ENCODE peak calls at places on chromosomes 5 and 9, in four cellular contexts. One of them, this sample, is unnamed.

GRCh38 chr9:128153947-128154695 is 4.9 kb downstream of the LCN2 start:
- DNase-seq in lower lobe of right lung: peak
- DNase-seq in heart left ventricle: peak
- DNase-seq in brain microvascular endothelial cell: no peak
- DNase-seq in this sample: no peak

GRCh38 chr9:132214027-132214622 is 52.3 kb downstream of the NTNG2 start:
- DNase-seq in lower lobe of right lung: peak
- DNase-seq in heart left ventricle: peak
- DNase-seq in brain microvascular endothelial cell: peak
- DNase-seq in this sample: peak

GRCh38 chr9:77667151-77667550 is 19.0 kb upstream of the GNA14 start:
- DNase-seq in lower lobe of right lung: no peak
- DNase-seq in heart left ventricle: no peak
- DNase-seq in brain microvascular endothelial cell: no peak
- DNase-seq in this sample: no peak

GRCh38 chr9:33137781-33138264 is 29.3 kb downstream of the B4GALT1 start:
- DNase-seq in lower lobe of right lung: no peak
- DNase-seq in heart left ventricle: no peak
- DNase-seq in brain microvascular endothelial cell: no peak
- DNase-seq in this sample: no peak

GRCh38 chr9:90881648-90882047 is 80.0 kb downstream of the SYK start:
- DNase-seq in lower lobe of right lung: no peak
- DNase-seq in heart left ventricle: no peak
- DNase-seq in brain microvascular endothelial cell: no peak
- DNase-seq in this sample: no peak

GRCh38 chr9:87122947-87123685 is 175.8 kb upstream of the GAS1 start:
- DNase-seq in lower lobe of right lung: no peak
- DNase-seq in heart left ventricle: no peak
- DNase-seq in brain microvascular endothelial cell: peak
- DNase-seq in this sample: peak

GRCh38 chr9:31135567-31135966 is 1248.9 kb upstream of the ACO1 start:
- DNase-seq in lower lobe of right lung: no peak
- DNase-seq in heart left ventricle: no peak
- DNase-seq in brain microvascular endothelial cell: no peak
- DNase-seq in this sample: no peak

GRCh38 chr9:130327781-130328348 is 62.3 kb downstream of the HMCN2 start:
- DNase-seq in lower lobe of right lung: no peak
- DNase-seq in heart left ventricle: peak
- DNase-seq in brain microvascular endothelial cell: no peak
- DNase-seq in this sample: no peak

GRCh38 chr5:29800752-29801151 is 1392.7 kb upstream of the CDH6 start:
- DNase-seq in lower lobe of right lung: no peak
- DNase-seq in heart left ventricle: no peak
- DNase-seq in brain microvascular endothelial cell: no peak
- DNase-seq in this sample: no peak

GRCh38 chr5:38347040-38347763 is 88.8 kb downstream of the EGFLAM start:
- DNase-seq in lower lobe of right lung: no peak
- DNase-seq in heart left ventricle: no peak
- DNase-seq in brain microvascular endothelial cell: peak
- DNase-seq in this sample: no peak

GRCh38 chr9:95434116-95435073 is 82.4 kb downstream of the PTCH1 start:
- DNase-seq in lower lobe of right lung: no peak
- DNase-seq in heart left ventricle: no peak
- DNase-seq in brain microvascular endothelial cell: no peak
- DNase-seq in this sample: no peak

GRCh38 chr9:86491634-86492266 is 137.5 kb upstream of the TUT7 start:
- DNase-seq in lower lobe of right lung: no peak
- DNase-seq in heart left ventricle: no peak
- DNase-seq in brain microvascular endothelial cell: no peak
- DNase-seq in this sample: no peak

GRCh38 chr9:19517202-19517942 is 108.6 kb downstream of the ACER2 start:
- DNase-seq in lower lobe of right lung: no peak
- DNase-seq in heart left ventricle: no peak
- DNase-seq in brain microvascular endothelial cell: no peak
- DNase-seq in this sample: no peak

GRCh38 chr5:5891350-5891749 is 468.9 kb downstream of the ICE1 start:
- DNase-seq in lower lobe of right lung: no peak
- DNase-seq in heart left ventricle: no peak
- DNase-seq in brain microvascular endothelial cell: peak
- DNase-seq in this sample: no peak

GRCh38 chr9:72856985-72857631 is 95.7 kb downstream of the ALDH1A1 start:
- DNase-seq in lower lobe of right lung: no peak
- DNase-seq in heart left ventricle: no peak
- DNase-seq in brain microvascular endothelial cell: peak
- DNase-seq in this sample: peak

DNA sequence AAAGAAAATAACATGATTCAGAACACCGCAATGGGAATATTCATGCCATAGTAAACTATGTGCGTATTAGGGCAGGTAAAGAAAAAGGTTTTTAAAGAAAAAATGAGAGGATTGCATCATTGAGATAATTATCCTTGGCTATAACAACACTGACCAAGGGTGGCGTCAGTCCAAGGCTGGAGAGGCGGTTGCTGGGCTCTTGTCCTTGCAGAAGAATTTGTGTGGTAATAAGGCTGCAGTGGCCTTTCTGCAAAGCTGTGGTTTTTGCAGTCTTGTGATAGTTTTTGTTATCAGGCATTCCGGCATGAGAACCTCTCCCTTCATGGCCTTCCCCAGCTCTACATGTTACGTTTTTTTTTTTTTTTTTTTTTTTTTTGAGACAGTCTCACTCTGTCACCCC is 14.0 kb downstream of the BOD1 start:
- DNase-seq in lower lobe of right lung: peak
- DNase-seq in heart left ventricle: no peak
- DNase-seq in brain microvascular endothelial cell: peak
- DNase-seq in this sample: peak
- TF ChIP-seq CTCF in lower lobe of right lung: no peak
- TF ChIP-seq CTCF in heart left ventricle: no peak
- TF ChIP-seq CTCF in brain microvascular endothelial cell: no peak
- TF ChIP-seq CTCF in this sample: no peak

GRCh38 chr5:144467795-144468194 is 297.1 kb downstream of the KCTD16 start:
- DNase-seq in lower lobe of right lung: no peak
- DNase-seq in heart left ventricle: no peak
- DNase-seq in brain microvascular endothelial cell: peak
- DNase-seq in this sample: peak
- TF ChIP-seq CTCF in lower lobe of right lung: peak
- TF ChIP-seq CTCF in heart left ventricle: peak
- TF ChIP-seq CTCF in brain microvascular endothelial cell: peak
- TF ChIP-seq CTCF in this sample: peak

DNA sequence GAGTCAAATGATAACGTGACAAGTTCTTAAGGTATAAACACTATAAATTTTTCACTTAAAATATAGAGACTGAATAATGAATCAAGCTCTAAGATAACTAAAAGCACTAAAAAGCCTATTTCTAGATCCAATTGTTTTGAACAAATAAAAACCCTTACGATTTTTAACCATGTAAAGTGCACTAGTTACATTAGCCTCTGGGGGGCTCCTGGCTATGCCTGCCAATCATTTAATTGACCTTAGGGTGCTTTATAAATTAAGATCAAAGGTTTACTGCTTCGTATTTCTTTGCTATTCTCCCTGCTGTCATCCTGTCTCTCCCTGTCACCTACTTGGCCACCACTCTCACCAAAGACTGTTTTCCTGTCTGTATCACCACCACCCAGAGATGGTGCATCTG is 133.4 kb downstream of the ESM1 start:
- DNase-seq in lower lobe of right lung: no peak
- DNase-seq in heart left ventricle: no peak
- DNase-seq in brain microvascular endothelial cell: no peak
- DNase-seq in this sample: no peak
- TF ChIP-seq CTCF in lower lobe of right lung: no peak
- TF ChIP-seq CTCF in heart left ventricle: no peak
- TF ChIP-seq CTCF in brain microvascular endothelial cell: peak
- TF ChIP-seq CTCF in this sample: peak

DNA sequence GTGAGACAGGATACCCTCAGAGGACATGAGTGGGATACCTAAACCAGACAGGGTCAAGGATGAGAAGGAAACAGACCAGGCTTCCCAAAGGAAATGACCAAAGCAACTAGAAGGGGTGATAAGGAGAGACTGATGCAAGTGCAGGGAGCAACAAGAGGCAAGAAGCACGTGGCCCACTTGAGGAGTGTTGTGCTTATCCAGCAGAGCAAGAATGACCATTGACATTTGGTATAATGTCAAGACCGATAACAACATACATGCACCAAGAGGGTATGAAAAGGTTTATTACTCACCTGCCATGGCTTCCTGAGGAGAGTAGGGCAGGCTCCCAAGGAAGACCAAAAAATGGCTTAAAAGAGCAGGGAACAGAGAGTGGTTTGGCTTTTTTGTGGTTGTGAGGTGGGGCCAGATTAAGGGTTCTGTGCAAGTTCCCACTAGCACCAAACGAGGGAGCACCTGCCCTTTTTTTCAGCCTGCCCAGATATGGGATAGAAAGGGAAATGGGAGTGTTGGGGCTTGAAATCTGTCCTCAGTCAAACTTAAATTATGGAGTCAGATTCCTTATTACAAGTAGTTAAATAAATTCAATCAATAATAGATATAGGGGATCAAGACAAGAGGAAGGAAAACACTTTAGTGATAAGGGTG is 513.6 kb downstream of the RASEF start:
- DNase-seq in lower lobe of right lung: no peak
- DNase-seq in heart left ventricle: no peak
- DNase-seq in brain microvascular endothelial cell: no peak
- DNase-seq in this sample: no peak
- TF ChIP-seq CTCF in lower lobe of right lung: no peak
- TF ChIP-seq CTCF in heart left ventricle: no peak
- TF ChIP-seq CTCF in brain microvascular endothelial cell: no peak
- TF ChIP-seq CTCF in this sample: no peak

DNA sequence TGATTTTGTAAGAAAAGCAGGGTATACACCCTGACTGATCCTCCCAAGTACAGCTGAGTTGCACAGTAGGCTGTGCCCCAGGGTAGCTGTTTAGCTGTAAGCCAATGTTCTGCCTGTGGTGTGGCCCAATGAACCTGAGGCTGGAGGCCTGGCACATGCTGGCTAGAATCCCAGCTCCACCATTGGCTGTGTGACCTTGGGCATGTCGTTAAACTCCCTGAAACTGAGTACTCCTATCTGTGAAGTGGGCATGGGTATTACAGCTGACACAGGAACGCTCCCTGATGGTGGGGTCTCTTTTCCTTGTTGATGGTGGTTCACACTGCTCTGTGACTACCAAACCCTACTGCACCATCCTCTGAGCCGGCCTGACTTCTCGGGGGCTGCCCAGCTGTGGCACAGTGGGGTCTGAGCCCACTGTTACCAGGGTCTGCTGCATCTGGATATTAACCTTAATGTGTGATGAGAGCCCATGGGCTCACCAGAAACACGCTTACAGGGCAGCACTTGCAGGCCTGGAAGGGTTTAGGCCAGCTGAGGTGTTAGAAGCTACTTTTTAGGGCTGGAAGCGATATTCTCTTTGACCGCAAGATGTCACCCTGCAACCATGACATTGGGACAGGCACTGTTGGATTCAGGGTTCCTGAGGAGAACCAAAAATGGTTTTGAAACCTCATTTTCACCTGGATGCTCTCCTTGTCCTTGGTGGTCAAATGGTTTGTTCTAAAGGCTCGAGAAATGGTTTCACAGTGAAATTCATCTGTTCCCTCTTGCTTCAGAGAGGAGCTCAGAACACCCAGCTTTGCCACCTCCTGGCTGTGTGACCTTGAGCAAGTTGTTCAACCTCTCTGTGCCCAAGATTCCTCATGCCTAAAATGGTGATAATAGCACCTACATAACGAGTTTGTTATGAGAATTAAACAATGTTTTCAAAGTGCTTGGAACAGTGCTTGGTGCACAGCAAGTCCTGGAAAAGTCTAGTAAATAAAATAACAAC is 6.8 kb upstream of the GADD45G start:
- DNase-seq in lower lobe of right lung: no peak
- DNase-seq in heart left ventricle: no peak
- DNase-seq in brain microvascular endothelial cell: peak
- DNase-seq in this sample: peak
- TF ChIP-seq CTCF in lower lobe of right lung: peak
- TF ChIP-seq CTCF in heart left ventricle: peak
- TF ChIP-seq CTCF in brain microvascular endothelial cell: peak
- TF ChIP-seq CTCF in this sample: peak

GRCh38 chr9:118829334-118829733 is 539.9 kb downstream of the BRINP1 start:
- DNase-seq in lower lobe of right lung: no peak
- DNase-seq in heart left ventricle: no peak
- DNase-seq in brain microvascular endothelial cell: no peak
- DNase-seq in this sample: no peak
- TF ChIP-seq CTCF in lower lobe of right lung: peak
- TF ChIP-seq CTCF in heart left ventricle: peak
- TF ChIP-seq CTCF in brain microvascular endothelial cell: no peak
- TF ChIP-seq CTCF in this sample: peak

GRCh38 chr9:134811673-134812668 is 68.6 kb upstream of the FCN2 start:
- DNase-seq in lower lobe of right lung: no peak
- DNase-seq in heart left ventricle: no peak
- DNase-seq in brain microvascular endothelial cell: peak
- DNase-seq in this sample: peak
- TF ChIP-seq CTCF in lower lobe of right lung: no peak
- TF ChIP-seq CTCF in heart left ventricle: no peak
- TF ChIP-seq CTCF in brain microvascular endothelial cell: peak
- TF ChIP-seq CTCF in this sample: peak

GRCh38 chr5:95005811-95006210 is 279.1 kb downstream of the MCTP1 start:
- DNase-seq in lower lobe of right lung: no peak
- DNase-seq in heart left ventricle: no peak
- DNase-seq in brain microvascular endothelial cell: no peak
- DNase-seq in this sample: no peak

GRCh38 chr5:95007953-95008596 is 276.8 kb downstream of the MCTP1 start:
- DNase-seq in lower lobe of right lung: no peak
- DNase-seq in heart left ventricle: no peak
- DNase-seq in brain microvascular endothelial cell: no peak
- DNase-seq in this sample: no peak

GRCh38 chr5:95009812-95010211 is 275.1 kb downstream of the MCTP1 start:
- DNase-seq in lower lobe of right lung: no peak
- DNase-seq in heart left ventricle: no peak
- DNase-seq in brain microvascular endothelial cell: no peak
- DNase-seq in this sample: no peak
- TF ChIP-seq CTCF in lower lobe of right lung: no peak
- TF ChIP-seq CTCF in heart left ventricle: no peak
- TF ChIP-seq CTCF in brain microvascular endothelial cell: no peak
- TF ChIP-seq CTCF in this sample: no peak